ENCODE peak calls at places on chromosomes 2 and 18, in nine cellular contexts. V is aorta; U is activated CD4-positive, alpha-beta T cell treated with anti-CD3 and anti-CD28 coated beads, Interleukin-2, amount 10 ng/mL, durations not matched to agents 7 days and 5 days; O is left lung; N is NCI-H1417; P is pancreas; X is RCC 7860; B is Calu3; J is activated T-cell treated with anti-CD3 and anti-CD28 coated beads for 1 hour. W is an unnamed sample.

GRCh38 chr18:67367540-67367939 is 149.0 kb downstream of the DSEL start:
- DNase-seq in J (no peak), O (no peak), N (no peak), U (no peak), P (no peak), B (no peak), X (no peak), V (no peak), W (no peak)

GRCh38 chr18:76432274-76432755 is 62.7 kb downstream of the ZNF516 start:
- DNase-seq in J (no peak), B (no peak), V (no peak), X (no peak), N (peak), U (no peak), P (no peak), O (no peak), W (no peak)

GRCh38 chr2:135164431-135164830 is 112.3 kb downstream of the RAB3GAP1 start:
- DNase-seq in X (peak), U (no peak), B (peak), N (no peak), O (no peak), J (no peak), V (no peak), P (peak), W (no peak)

GRCh38 chr2:69177063-69177771 is 164.2 kb downstream of the ANTXR1 start:
- DNase-seq in U (no peak), P (no peak), V (peak), J (no peak), N (no peak), B (no peak), O (peak), X (peak), W (no peak)

GRCh38 chr2:144403940-144404339 is 116.0 kb downstream of the ZEB2 start:
- DNase-seq in N (no peak), U (no peak), J (no peak), B (no peak), P (no peak), O (no peak), X (no peak), V (no peak), W (no peak)

GRCh38 chr18:74282359-74283254 is 9.2 kb downstream of the CYB5A start:
- DNase-seq in N (no peak), U (no peak), O (no peak), X (no peak), P (no peak), J (no peak), V (no peak), B (peak), W (no peak)

GRCh38 chr2:233976087-233976486 is 58.9 kb downstream of the TRPM8 start:
- DNase-seq in U (no peak), V (no peak), P (no peak), J (no peak), O (no peak), B (no peak), X (no peak), N (no peak), W (peak)

GRCh38 chr2:39513641-39514094 is 76.6 kb upstream of the MAP4K3 start:
- DNase-seq in O (peak), B (peak), X (peak), J (no peak), U (peak), V (peak), N (peak), P (no peak), W (peak)

GRCh38 chr2:120522151-120522751 is 176.3 kb downstream of the INHBB start:
- DNase-seq in P (peak), N (no peak), J (no peak), X (no peak), O (no peak), U (no peak), B (no peak), V (peak), W (no peak)

GRCh38 chr18:42113529-42114191 is 158.6 kb downstream of the PIK3C3 start:
- DNase-seq in X (no peak), U (no peak), N (no peak), P (no peak), B (no peak), O (no peak), J (no peak), V (no peak), W (peak)

GRCh38 chr2:68643011-68643873 is at the start of gene PROKR1:
- DNase-seq in V (peak), O (peak), N (peak), P (peak), X (no peak), U (no peak), B (peak), J (no peak), W (no peak)

GRCh38 chr2:223270538-223270937 is 218.5 kb downstream of the KCNE4 start:
- DNase-seq in P (no peak), X (no peak), O (no peak), B (no peak), V (no peak), U (no peak), J (no peak), N (no peak), W (no peak)

GRCh38 chr2:132627542-132627941 is 42.5 kb downstream of the LYPD1 start:
- DNase-seq in P (no peak), B (no peak), O (no peak), U (no peak), J (no peak), V (no peak), X (no peak), N (no peak), W (no peak)

GRCh38 chr2:231854616-231855125 is 68.4 kb downstream of the COPS7B start:
- DNase-seq in V (no peak), U (no peak), X (no peak), O (no peak), B (no peak), P (no peak), N (no peak), J (no peak), W (no peak)

GRCh38 chr18:26618130-26618529 is 69.8 kb upstream of the KCTD1 start:
- DNase-seq in P (no peak), B (no peak), O (no peak), X (no peak), N (peak), V (no peak), U (no peak), J (no peak), W (no peak)

GRCh38 chr18:22699629-22700028 is 233.5 kb upstream of the RBBP8 start:
- DNase-seq in P (no peak), U (no peak), B (no peak), V (no peak), N (no peak), O (no peak), X (no peak), J (no peak), W (no peak)

GRCh38 chr2:240420206-240420899 is 15.1 kb upstream of the GPC1 start:
- DNase-seq in N (no peak), O (peak), V (no peak), J (no peak), P (no peak), B (no peak), U (no peak), X (no peak), W (no peak)

GRCh38 chr2:218218409-218219185 is 1.6 kb downstream of the ARPC2 start:
- DNase-seq in B (no peak), N (no peak), O (no peak), P (no peak), U (peak), J (no peak), V (no peak), X (no peak), W (no peak)

W was measured in hippocampal formation.